ENCODE peak calls at places on chromosomes 3 and 15, in five cellular contexts. V, W, S, P and I are unnamed samples.
A peak's percentile ranks its signal among the peaks of the same experiment; 100 is the strongest.

GRCh38 chr3:130383424-130383823 is 38.0 kb downstream of the COL6A5 start:
- DNase-seq in V (no peak), W (no peak), S (no peak), P (no peak), I (no peak)

GRCh38 chr3:101325393-101326134 is 5.2 kb upstream of the IMPG2 start:
- DNase-seq in V (no peak), W (no peak), S (no peak), P (no peak), I (no peak)

GRCh38 chr3:194310516-194310915 is 40.6 kb downstream of the CPN2 start:
- DNase-seq in V (no peak), W (no peak), S (no peak), P (no peak), I (no peak)

GRCh38 chr3:13801361-13802214 is 78.3 kb downstream of the WNT7A start:
- DNase-seq in V (no peak), W (no peak), S (no peak), P (no peak), I (no peak)

GRCh38 chr15:94972314-94972713 is 741.0 kb downstream of the MCTP2 start:
- DNase-seq in V (no peak), W (no peak), S (no peak), P (no peak), I (no peak)

GRCh38 chr15:53808058-53808703 is 48.7 kb upstream of the WDR72 start:
- DNase-seq in V (no peak), W (no peak), S (no peak), P (no peak), I (no peak)

GRCh38 chr3:186217820-186218164 is 108.9 kb upstream of the ETV5 start:
- DNase-seq in V (no peak), W (no peak), S (no peak), P (no peak), I (no peak)

GRCh38 chr3:127211118-127212060 is 18.5 kb downstream of the PRR23E start:
- DNase-seq in V (no peak), W (no peak), S (no peak), P (no peak), I (no peak)

GRCh38 chr15:87746333-87746732 is 510.2 kb downstream of the NTRK3 start:
- DNase-seq in V (no peak), W (no peak), S (no peak), P (no peak), I (no peak)

GRCh38 chr3:131075632-131076328 is 49.1 kb downstream of the NEK11 start:
- DNase-seq in V (no peak), W (no peak), S (no peak), P (no peak), I (no peak)

GRCh38 chr15:101165905-101166471 is 85.9 kb downstream of the CHSY1 start:
- DNase-seq in V (no peak), W (no peak), S (no peak), P (no peak), I (no peak)

GRCh38 chr15:70783610-70784021 is 20.3 kb upstream of the UACA start:
- DNase-seq in V (no peak), W (no peak), S (no peak), P (no peak), I (no peak)

GRCh38 chr3:186025161-186025560 is 83.7 kb downstream of the ETV5 start:
- DNase-seq in V (no peak), W (no peak), S (no peak), P (no peak), I (no peak)

GRCh38 chr3:50518441-50518840 is 15.0 kb upstream of the CACNA2D2 start:
- DNase-seq in V (no peak), W (no peak), S (no peak), P (no peak), I (no peak)

GRCh38 chr15:99331366-99331765 is 80.1 kb downstream of the LRRC28 start:
- DNase-seq in V (no peak), W (no peak), S (no peak), P (no peak), I (no peak)

GRCh38 chr3:126212629-126213375 is 32.4 kb upstream of the ALDH1L1 start:
- DNase-seq in V (peak; percentile 60), W (no peak), S (no peak), P (peak; percentile 73), I (peak; percentile 87)

GRCh38 chr3:132659000-132659369 is 624 bp downstream of the ACAD11 start:
- DNase-seq in V (no peak), W (no peak), S (no peak), P (no peak), I (no peak)

GRCh38 chr3:153429821-153430220 is 267.8 kb downstream of the RAP2B start:
- DNase-seq in V (no peak), W (no peak), S (no peak), P (no peak), I (no peak)

GRCh38 chr15:99982662-99983061 is 249.4 kb upstream of the LYSMD4 start:
- DNase-seq in V (no peak), W (no peak), S (no peak), P (no peak), I (peak; percentile 31)

GRCh38 chr3:16888785-16889607 is 4.2 kb downstream of the PLCL2 start:
- DNase-seq in V (no peak), W (no peak), S (peak; percentile 54), P (no peak), I (no peak)

GRCh38 chr15:43920201-43920600 is 93.4 kb downstream of the WDR76 start:
- DNase-seq in V (no peak), W (no peak), S (no peak), P (no peak), I (no peak)

GRCh38 chr15:74402873-74403589 is 30.7 kb downstream of the SEMA7A start:
- DNase-seq in V (no peak), W (no peak), S (peak; percentile 88), P (peak; percentile 61), I (no peak)

GRCh38 chr3:150797155-150797554 is 34.2 kb upstream of the SIAH2 start:
- DNase-seq in V (no peak), W (no peak), S (no peak), P (no peak), I (no peak)